ENCODE peak calls at places on chromosomes 6 and 20, in six cellular contexts. One of them, this sample, is unnamed.

GRCh38 chr6:121849477-121849876 is 414.0 kb downstream of the GJA1 start:
- DNase-seq in tibial artery: no peak
- DNase-seq in H7: peak
- DNase-seq in astrocyte of the cerebellum: peak
- DNase-seq in left ventricle myocardium inferior: peak
- DNase-seq in A549: peak
- DNase-seq in this sample: no peak

GRCh38 chr6:116316772-116317467 is 37.2 kb upstream of the TSPYL1 start:
- DNase-seq in tibial artery: peak
- DNase-seq in H7: no peak
- DNase-seq in astrocyte of the cerebellum: no peak
- DNase-seq in left ventricle myocardium inferior: peak
- DNase-seq in A549: no peak
- DNase-seq in this sample: no peak

GRCh38 chr6:135506270-135506997 is 8.9 kb upstream of the AHI1 start:
- DNase-seq in tibial artery: no peak
- DNase-seq in H7: no peak
- DNase-seq in astrocyte of the cerebellum: peak
- DNase-seq in left ventricle myocardium inferior: no peak
- DNase-seq in A549: peak
- DNase-seq in this sample: no peak

GRCh38 chr20:19786311-19786710 is 28.3 kb downstream of the RIN2 start:
- DNase-seq in tibial artery: peak
- DNase-seq in H7: no peak
- DNase-seq in astrocyte of the cerebellum: peak
- DNase-seq in left ventricle myocardium inferior: peak
- DNase-seq in A549: no peak
- DNase-seq in this sample: no peak

GRCh38 chr6:41022294-41022693 is 16.7 kb downstream of the UNC5CL start:
- DNase-seq in tibial artery: no peak
- DNase-seq in H7: no peak
- DNase-seq in astrocyte of the cerebellum: no peak
- DNase-seq in left ventricle myocardium inferior: no peak
- DNase-seq in A549: no peak
- DNase-seq in this sample: no peak

GRCh38 chr6:146544783-146545182 is 1.1 kb downstream of the RAB32 start:
- DNase-seq in tibial artery: no peak
- DNase-seq in H7: no peak
- DNase-seq in astrocyte of the cerebellum: no peak
- DNase-seq in left ventricle myocardium inferior: no peak
- DNase-seq in A549: no peak
- DNase-seq in this sample: no peak

GRCh38 chr20:50071039-50071888 is 41.7 kb downstream of the UBE2V1 start:
- DNase-seq in tibial artery: peak
- DNase-seq in H7: peak
- DNase-seq in astrocyte of the cerebellum: peak
- DNase-seq in left ventricle myocardium inferior: peak
- DNase-seq in A549: peak
- DNase-seq in this sample: peak

GRCh38 chr6:54267798-54268197 is 40.4 kb upstream of the TINAG start:
- DNase-seq in tibial artery: no peak
- DNase-seq in H7: no peak
- DNase-seq in astrocyte of the cerebellum: no peak
- DNase-seq in left ventricle myocardium inferior: no peak
- DNase-seq in A549: peak
- DNase-seq in this sample: no peak

GRCh38 chr20:21229163-21229562 is 74.0 kb upstream of the XRN2 start:
- DNase-seq in tibial artery: no peak
- DNase-seq in H7: no peak
- DNase-seq in astrocyte of the cerebellum: no peak
- DNase-seq in left ventricle myocardium inferior: no peak
- DNase-seq in A549: peak
- DNase-seq in this sample: no peak

GRCh38 chr6:3230275-3231212 is 3.1 kb upstream of the TUBB2B start:
- DNase-seq in tibial artery: peak
- DNase-seq in H7: peak
- DNase-seq in astrocyte of the cerebellum: no peak
- DNase-seq in left ventricle myocardium inferior: no peak
- DNase-seq in A549: no peak
- DNase-seq in this sample: no peak

GRCh38 chr6:131688286-131688685 is 12.9 kb downstream of the OR2A4 start:
- DNase-seq in tibial artery: no peak
- DNase-seq in H7: no peak
- DNase-seq in astrocyte of the cerebellum: no peak
- DNase-seq in left ventricle myocardium inferior: no peak
- DNase-seq in A549: no peak
- DNase-seq in this sample: no peak

GRCh38 chr6:30013296-30013922 is 47.7 kb upstream of the POLR1H start:
- DNase-seq in tibial artery: no peak
- DNase-seq in H7: peak
- DNase-seq in astrocyte of the cerebellum: no peak
- DNase-seq in left ventricle myocardium inferior: no peak
- DNase-seq in A549: no peak
- DNase-seq in this sample: no peak

GRCh38 chr6:144344651-144345050 is 59.5 kb downstream of the UTRN start:
- DNase-seq in tibial artery: no peak
- DNase-seq in H7: no peak
- DNase-seq in astrocyte of the cerebellum: no peak
- DNase-seq in left ventricle myocardium inferior: no peak
- DNase-seq in A549: no peak
- DNase-seq in this sample: no peak

GRCh38 chr20:13469262-13469661 is 169.5 kb downstream of the TASP1 start:
- DNase-seq in tibial artery: no peak
- DNase-seq in H7: no peak
- DNase-seq in astrocyte of the cerebellum: no peak
- DNase-seq in left ventricle myocardium inferior: no peak
- DNase-seq in A549: peak
- DNase-seq in this sample: no peak

GRCh38 chr6:131015630-131016263 is 47.3 kb downstream of the EPB41L2 start:
- DNase-seq in tibial artery: no peak
- DNase-seq in H7: no peak
- DNase-seq in astrocyte of the cerebellum: peak
- DNase-seq in left ventricle myocardium inferior: no peak
- DNase-seq in A549: no peak
- DNase-seq in this sample: no peak

GRCh38 chr20:43800186-43800585 is 73.4 kb upstream of the GTSF1L start:
- DNase-seq in tibial artery: no peak
- DNase-seq in H7: no peak
- DNase-seq in astrocyte of the cerebellum: no peak
- DNase-seq in left ventricle myocardium inferior: no peak
- DNase-seq in A549: no peak
- DNase-seq in this sample: no peak

GRCh38 chr6:134908906-134909516 is 40.9 kb downstream of the ALDH8A1 start:
- DNase-seq in tibial artery: peak
- DNase-seq in H7: no peak
- DNase-seq in astrocyte of the cerebellum: peak
- DNase-seq in left ventricle myocardium inferior: peak
- DNase-seq in A549: peak
- DNase-seq in this sample: no peak

GRCh38 chr6:20175810-20176209 is 36.5 kb downstream of the MBOAT1 start:
- DNase-seq in tibial artery: no peak
- DNase-seq in H7: no peak
- DNase-seq in astrocyte of the cerebellum: no peak
- DNase-seq in left ventricle myocardium inferior: no peak
- DNase-seq in A549: no peak
- DNase-seq in this sample: no peak

GRCh38 chr6:20409427-20409971 is 7.8 kb downstream of the E2F3 start:
- DNase-seq in tibial artery: no peak
- DNase-seq in H7: no peak
- DNase-seq in astrocyte of the cerebellum: no peak
- DNase-seq in left ventricle myocardium inferior: no peak
- DNase-seq in A549: no peak
- DNase-seq in this sample: no peak

GRCh38 chr6:51098246-51098645 is 279.6 kb downstream of the TFAP2B start:
- DNase-seq in tibial artery: no peak
- DNase-seq in H7: no peak
- DNase-seq in astrocyte of the cerebellum: no peak
- DNase-seq in left ventricle myocardium inferior: no peak
- DNase-seq in A549: no peak
- DNase-seq in this sample: no peak

GRCh38 chr6:149563928-149564325 is 2.2 kb upstream of the GINM1 start:
- DNase-seq in tibial artery: no peak
- DNase-seq in H7: no peak
- DNase-seq in astrocyte of the cerebellum: no peak
- DNase-seq in left ventricle myocardium inferior: no peak
- DNase-seq in A549: no peak
- DNase-seq in this sample: no peak

GRCh38 chr6:102215425-102215824 is 821.9 kb downstream of the GRIK2 start:
- DNase-seq in tibial artery: no peak
- DNase-seq in H7: no peak
- DNase-seq in astrocyte of the cerebellum: no peak
- DNase-seq in left ventricle myocardium inferior: no peak
- DNase-seq in A549: no peak
- DNase-seq in this sample: no peak

GRCh38 chr20:58090181-58090580 is 138.3 kb downstream of the ANKRD60 start:
- DNase-seq in tibial artery: no peak
- DNase-seq in H7: no peak
- DNase-seq in astrocyte of the cerebellum: no peak
- DNase-seq in left ventricle myocardium inferior: no peak
- DNase-seq in A549: no peak
- DNase-seq in this sample: no peak

GRCh38 chr6:142850653-142851434 is 94.1 kb downstream of the HIVEP2 start:
- DNase-seq in tibial artery: no peak
- DNase-seq in H7: no peak
- DNase-seq in astrocyte of the cerebellum: no peak
- DNase-seq in left ventricle myocardium inferior: no peak
- DNase-seq in A549: no peak
- DNase-seq in this sample: no peak

DNA sequence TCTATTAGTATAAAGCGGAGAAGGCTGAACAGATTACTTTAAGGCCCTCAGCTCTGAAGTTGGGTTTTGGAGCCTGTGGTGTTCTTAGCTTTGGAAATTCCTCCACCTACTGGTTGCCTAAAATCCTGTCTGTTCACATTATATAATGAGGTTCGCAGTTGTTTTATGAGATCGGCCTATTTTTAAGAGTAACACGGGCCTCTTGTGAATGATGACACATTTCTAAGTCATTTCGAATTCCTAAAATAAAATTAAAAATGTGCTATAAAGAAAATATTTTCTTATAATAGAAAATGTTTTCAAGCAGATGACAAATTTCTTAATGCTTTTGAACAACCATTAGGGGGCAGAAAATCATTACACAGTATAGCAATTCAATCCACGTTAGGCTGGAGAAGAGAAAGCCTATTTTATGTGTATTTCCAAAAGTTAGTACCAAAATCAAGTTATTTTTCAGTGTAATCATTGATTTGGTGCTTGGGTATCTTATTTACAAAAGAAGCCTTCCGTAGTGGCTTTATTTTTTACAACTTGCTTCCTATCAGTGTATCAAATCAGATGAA is 15.8 kb upstream of the FAM8A1 start:
- DNase-seq in tibial artery: no peak
- DNase-seq in H7: peak
- DNase-seq in astrocyte of the cerebellum: peak
- DNase-seq in left ventricle myocardium inferior: no peak
- DNase-seq in A549: peak
- DNase-seq in this sample: no peak
- H3K4me3 ChIP-seq in tibial artery: peak
- H3K4me3 ChIP-seq in H7: no peak
- H3K4me3 ChIP-seq in astrocyte of the cerebellum: no peak
- H3K4me3 ChIP-seq in left ventricle myocardium inferior: peak
- H3K4me3 ChIP-seq in A549: no peak
- H3K4me3 ChIP-seq in this sample: no peak

GRCh38 chr20:62815066-62815991 is 1.5 kb upstream of the COL9A3 start:
- DNase-seq in tibial artery: no peak
- DNase-seq in H7: peak
- DNase-seq in astrocyte of the cerebellum: no peak
- DNase-seq in left ventricle myocardium inferior: no peak
- DNase-seq in A549: no peak
- DNase-seq in this sample: no peak

GRCh38 chr20:62817975-62818591 is 1.2 kb downstream of the COL9A3 start:
- DNase-seq in tibial artery: no peak
- DNase-seq in H7: peak
- DNase-seq in astrocyte of the cerebellum: no peak
- DNase-seq in left ventricle myocardium inferior: no peak
- DNase-seq in A549: no peak
- DNase-seq in this sample: no peak

GRCh38 chr20:62816879-62817873 is at the start of gene COL9A3:
- DNase-seq in tibial artery: no peak
- DNase-seq in H7: peak
- DNase-seq in astrocyte of the cerebellum: no peak
- DNase-seq in left ventricle myocardium inferior: no peak
- DNase-seq in A549: no peak
- DNase-seq in this sample: no peak

GRCh38 chr20:62814709-62815065 is 2.2 kb upstream of the COL9A3 start:
- DNase-seq in tibial artery: no peak
- DNase-seq in H7: no peak
- DNase-seq in astrocyte of the cerebellum: no peak
- DNase-seq in left ventricle myocardium inferior: no peak
- DNase-seq in A549: no peak
- DNase-seq in this sample: no peak

GRCh38 chr20:62816031-62816878 is 595 bp upstream of the COL9A3 start:
- DNase-seq in tibial artery: no peak
- DNase-seq in H7: peak
- DNase-seq in astrocyte of the cerebellum: no peak
- DNase-seq in left ventricle myocardium inferior: no peak
- DNase-seq in A549: no peak
- DNase-seq in this sample: no peak
- H3K4me3 ChIP-seq in tibial artery: peak
- H3K4me3 ChIP-seq in H7: peak
- H3K4me3 ChIP-seq in astrocyte of the cerebellum: no peak
- H3K4me3 ChIP-seq in left ventricle myocardium inferior: peak
- H3K4me3 ChIP-seq in A549: peak
- H3K4me3 ChIP-seq in this sample: no peak

GRCh38 chr20:51562027-51562333 is 19.5 kb upstream of the NFATC2 start:
- DNase-seq in tibial artery: no peak
- DNase-seq in H7: no peak
- DNase-seq in astrocyte of the cerebellum: no peak
- DNase-seq in left ventricle myocardium inferior: no peak
- DNase-seq in A549: no peak
- DNase-seq in this sample: no peak

GRCh38 chr20:51562334-51563140 is 20.0 kb upstream of the NFATC2 start:
- DNase-seq in tibial artery: peak
- DNase-seq in H7: peak
- DNase-seq in astrocyte of the cerebellum: peak
- DNase-seq in left ventricle myocardium inferior: peak
- DNase-seq in A549: peak
- DNase-seq in this sample: peak

GRCh38 chr20:51560042-51560441 is 17.5 kb upstream of the NFATC2 start:
- DNase-seq in tibial artery: no peak
- DNase-seq in H7: no peak
- DNase-seq in astrocyte of the cerebellum: no peak
- DNase-seq in left ventricle myocardium inferior: no peak
- DNase-seq in A549: no peak
- DNase-seq in this sample: no peak

GRCh38 chr20:51563141-51563596 is 20.6 kb upstream of the NFATC2 start:
- DNase-seq in tibial artery: no peak
- DNase-seq in H7: no peak
- DNase-seq in astrocyte of the cerebellum: no peak
- DNase-seq in left ventricle myocardium inferior: no peak
- DNase-seq in A549: no peak
- DNase-seq in this sample: no peak

GRCh38 chr20:51560550-51561307 is 18.2 kb upstream of the NFATC2 start:
- DNase-seq in tibial artery: no peak
- DNase-seq in H7: no peak
- DNase-seq in astrocyte of the cerebellum: no peak
- DNase-seq in left ventricle myocardium inferior: no peak
- DNase-seq in A549: no peak
- DNase-seq in this sample: no peak
- H3K4me3 ChIP-seq in tibial artery: peak
- H3K4me3 ChIP-seq in H7: no peak
- H3K4me3 ChIP-seq in astrocyte of the cerebellum: peak
- H3K4me3 ChIP-seq in left ventricle myocardium inferior: peak
- H3K4me3 ChIP-seq in A549: peak
- H3K4me3 ChIP-seq in this sample: no peak

GRCh38 chr6:26224940-26225847 is 138.0 kb downstream of the HFE start:
- DNase-seq in tibial artery: no peak
- DNase-seq in H7: peak
- DNase-seq in astrocyte of the cerebellum: peak
- DNase-seq in left ventricle myocardium inferior: no peak
- DNase-seq in A549: no peak
- DNase-seq in this sample: peak
- H3K4me3 ChIP-seq in tibial artery: peak
- H3K4me3 ChIP-seq in H7: peak
- H3K4me3 ChIP-seq in astrocyte of the cerebellum: peak
- H3K4me3 ChIP-seq in left ventricle myocardium inferior: peak
- H3K4me3 ChIP-seq in A549: peak
- H3K4me3 ChIP-seq in this sample: no peak